ENCODE peak calls at places on chromosomes 5 and 9, in four cellular contexts. E is endodermal cell; L is CD8-positive, alpha-beta memory T cell; Q is cardiac muscle cell. S is an unnamed sample.

GRCh38 chr5:141135030-141135717 is at the start of gene PCDHB5:
- DNase-seq in L (no peak), E (peak; percentile 91), Q (peak; percentile 6), S (no peak)

GRCh38 chr9:134346840-134347239 is 20.6 kb downstream of the RXRA start:
- DNase-seq in Q (no peak), E (no peak), L (no peak), S (no peak)

GRCh38 chr5:119347574-119347973 is 8.2 kb upstream of the TNFAIP8 start:
- DNase-seq in E (no peak), L (no peak), Q (no peak), S (no peak)

GRCh38 chr9:34783951-34784487 is 74.1 kb upstream of the CCL21 start:
- DNase-seq in E (no peak), Q (no peak), L (no peak), S (no peak)

GRCh38 chr9:87543251-87543650 is 45.6 kb downstream of the DAPK1 start:
- DNase-seq in Q (peak; percentile 44), E (no peak), L (no peak), S (no peak)

GRCh38 chr5:166618555-166618954 is 1672.9 kb upstream of the WWC1 start:
- DNase-seq in Q (no peak), L (no peak), E (peak; percentile 65), S (no peak)

GRCh38 chr5:179904463-179905143 is 3.1 kb downstream of the TBC1D9B start:
- DNase-seq in L (no peak), E (no peak), Q (no peak), S (no peak)

GRCh38 chr9:93079371-93079770 is 16.6 kb upstream of the CARD19 start:
- DNase-seq in L (no peak), E (peak; percentile 18), Q (no peak), S (no peak)

GRCh38 chr9:136247947-136248637 is 2.5 kb upstream of the QSOX2 start:
- DNase-seq in L (no peak), E (no peak), Q (no peak), S (no peak)

GRCh38 chr9:7246917-7247538 is 489.3 kb downstream of the KDM4C start:
- DNase-seq in E (no peak), L (no peak), Q (peak; percentile 14), S (no peak)

GRCh38 chr5:130578354-130578753 is 586.7 kb downstream of the HINT1 start:
- DNase-seq in L (no peak), E (no peak), Q (no peak), S (no peak)

GRCh38 chr5:155260798-155261197 is 247.2 kb downstream of the KIF4B start:
- DNase-seq in E (peak; percentile 69), Q (no peak), L (no peak), S (peak; percentile 27)

GRCh38 chr9:14343236-14343947 is 29.5 kb upstream of the NFIB start:
- DNase-seq in Q (no peak), E (no peak), L (no peak), S (no peak)

GRCh38 chr9:6667633-6668280 is 22.2 kb upstream of the GLDC start:
- DNase-seq in E (peak; percentile 50), Q (peak; percentile 54), L (no peak), S (no peak)

GRCh38 chr5:140153905-140154304 is 21.1 kb upstream of the CYSTM1 start:
- DNase-seq in Q (no peak), E (no peak), L (no peak), S (no peak)

GRCh38 chr5:168132186-168132585 is 159.3 kb upstream of the WWC1 start:
- DNase-seq in E (no peak), L (no peak), Q (peak; percentile 7), S (no peak)

GRCh38 chr9:115651456-115651855 is 502.1 kb upstream of the PAPPA start:
- DNase-seq in E (no peak), L (no peak), Q (no peak), S (no peak)

GRCh38 chr5:158958048-158958994 is 141.4 kb downstream of the EBF1 start:
- DNase-seq in L (no peak), E (peak; percentile 74), Q (no peak), S (peak; percentile 50)

GRCh38 chr5:95924720-95925119 is 36.9 kb downstream of the ELL2 start:
- DNase-seq in Q (peak; percentile 51), E (no peak), L (no peak), S (no peak)

GRCh38 chr9:95406114-95406513 is 88.6 kb upstream of the FANCC start:
- DNase-seq in L (no peak), E (no peak), Q (peak; percentile 88), S (no peak)

GRCh38 chr9:123410281-123410910 is 54.4 kb downstream of the CRB2 start:
- DNase-seq in Q (no peak), L (no peak), E (no peak), S (no peak)

GRCh38 chr9:116546711-116547581 is 140.2 kb upstream of the TRIM32 start:
- DNase-seq in E (no peak), Q (peak; percentile 31), L (no peak), S (no peak)

DNA sequence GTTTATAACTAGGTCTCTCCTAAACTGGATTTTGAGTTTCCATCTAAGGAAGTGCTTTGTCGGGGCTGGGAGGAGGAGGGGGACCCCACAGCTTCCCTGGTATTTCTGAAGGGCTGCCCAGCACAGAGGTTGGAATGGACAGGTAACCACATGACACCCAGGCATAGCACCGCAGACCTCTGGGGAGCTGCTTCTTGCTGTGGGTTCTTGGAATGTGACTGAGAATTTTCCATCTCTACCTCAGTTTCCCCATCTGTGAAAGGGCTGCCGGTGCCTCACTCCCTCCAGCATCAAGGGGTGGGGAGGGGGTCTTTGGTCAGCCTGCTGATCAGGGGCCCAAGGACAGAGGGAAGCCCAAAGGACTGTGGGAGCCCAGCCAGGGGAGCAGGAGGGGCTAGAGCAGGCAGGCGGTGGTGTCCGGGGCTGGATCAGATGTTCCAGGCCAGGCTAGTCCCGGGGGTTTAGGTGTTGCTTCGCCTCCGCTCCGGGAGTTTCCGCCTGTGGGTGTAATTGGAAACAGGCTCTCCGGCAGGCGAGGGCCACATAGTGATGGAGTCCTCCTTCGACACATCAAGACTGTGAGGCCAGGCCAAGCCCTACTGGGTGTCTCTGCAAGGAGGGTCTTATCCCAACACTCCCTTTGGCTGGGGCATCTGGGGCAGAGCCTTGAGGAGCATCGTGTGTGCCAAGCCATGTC is 3.3 kb downstream of the OLFML2A start:
- DNase-seq in Q (no peak), E (peak; percentile 63), L (no peak), S (no peak)
- H3K27ac ChIP-seq in Q (no peak overlapping the region), E (no peak overlapping the region), L (no peak overlapping the region), S (no peak overlapping the region)

DNA sequence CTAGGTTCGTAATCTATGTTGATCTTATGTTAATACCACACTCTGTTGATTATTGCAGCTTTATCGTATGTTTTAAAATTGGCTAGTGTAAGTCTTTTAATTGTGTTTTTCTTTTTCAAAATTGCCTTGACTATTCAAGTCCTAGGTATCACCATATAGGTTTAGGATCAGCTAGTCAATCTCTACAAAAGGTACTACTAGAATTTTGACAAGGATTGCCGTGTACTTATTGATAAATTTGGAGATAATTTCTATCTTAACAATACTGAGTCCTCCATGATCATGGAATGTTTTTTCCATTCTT is 117.9 kb upstream of the PRSS3 start:
- DNase-seq in L (no peak), E (no peak), Q (no peak), S (no peak)
- H3K4me3 ChIP-seq in L (peak overlapping the region; percentile 19), E (peak overlapping the region; percentile 89), Q (peak overlapping the region; percentile 57), S (peak overlapping the region; percentile 63)

GRCh38 chr5:7425830-7426229 is 29.9 kb downstream of the ADCY2 start:
- DNase-seq in E (no peak), Q (no peak), L (no peak), S (no peak)
- H3K4me1 ChIP-seq in E (no peaks in the 10 kb centered on the region), Q (no peaks in the 10 kb centered on the region), L (no peaks in the 10 kb centered on the region), S (peaks cover 8% of the 10 kb centered on the region)

GRCh38 chr9:81687521-81688261 is 1.7 kb downstream of the TLE1 start:
- DNase-seq in Q (peak; percentile 33), E (peak; percentile 93), L (no peak), S (no peak)
- H3K27ac ChIP-seq in Q (no peak overlapping the region), E (peak overlapping the region; percentile 86), L (no peak overlapping the region), S (no peak overlapping the region)